ENCODE peak calls at places on chromosomes 7 and 10, in ten cellular contexts. I is fibroblast of mammary gland, U is transverse colon, C is GM20000, N is fibroblast of lung, F is fibroblast of pulmonary artery, T is neural crest cell, H is endothelial cell, X is Panc1, D is cardiac muscle cell. Z is an unnamed sample.

GRCh38 chr7:96426027-96426426 is 104.1 kb upstream of the SLC25A13 start:
- DNase-seq in I (peak; percentile 36), U (no peak), C (no peak), N (peak; percentile 9), F (peak; percentile 6), T (no peak), H (no peak), X (no peak), D (no peak), Z (no peak)

GRCh38 chr10:114024876-114025609 is 18.6 kb upstream of the ADRB1 start:
- DNase-seq in I (peak; percentile 58), U (no peak), C (peak; percentile 67), N (peak; percentile 71), F (peak; percentile 42), T (no peak), H (no peak), X (no peak), D (no peak), Z (peak; percentile 67)

GRCh38 chr10:1004294-1004693 is 16.1 kb downstream of the GTPBP4 start:
- DNase-seq in I (no peak), U (no peak), C (no peak), N (no peak), F (no peak), T (no peak), H (no peak), X (no peak), D (no peak), Z (no peak)

GRCh38 chr7:298739-299138 is 8.8 kb downstream of the FOXL3 start:
- DNase-seq in I (no peak), U (no peak), C (no peak), N (no peak), F (no peak), T (no peak), H (no peak), X (no peak), D (no peak), Z (no peak)

GRCh38 chr10:78300526-78300925 is 266.9 kb downstream of the RPS24 start:
- DNase-seq in I (no peak), U (no peak), C (no peak), N (no peak), F (no peak), T (no peak), H (no peak), X (no peak), D (no peak), Z (no peak)

GRCh38 chr10:484441-484924 is 205.0 kb downstream of the DIP2C start:
- DNase-seq in I (no peak), U (peak; percentile 35), C (no peak), N (peak; percentile 40), F (peak; percentile 27), T (no peak), H (no peak), X (no peak), D (peak; percentile 15), Z (peak; percentile 65)

GRCh38 chr7:7815395-7815794 is 97.0 kb upstream of the RPA3 start:
- DNase-seq in I (no peak), U (no peak), C (no peak), N (no peak), F (no peak), T (no peak), H (no peak), X (no peak), D (no peak), Z (no peak)

GRCh38 chr10:18681971-18682403 is 22.8 kb downstream of the ARL5B start:
- DNase-seq in I (peak; percentile 31), U (no peak), C (no peak), N (no peak), F (peak; percentile 66), T (no peak), H (no peak), X (no peak), D (no peak), Z (no peak)

GRCh38 chr7:70640266-70640833 is 491.6 kb upstream of the GALNT17 start:
- DNase-seq in I (peak; percentile 47), U (no peak), C (no peak), N (peak; percentile 58), F (no peak), T (no peak), H (no peak), X (no peak), D (no peak), Z (no peak)

GRCh38 chr10:68327889-68328786 is 3.7 kb upstream of the HNRNPH3 start:
- DNase-seq in I (peak; percentile 79), U (no peak), C (no peak), N (peak; percentile 72), F (peak; percentile 85), T (no peak), H (no peak), X (peak; percentile 64), D (no peak), Z (peak; percentile 27)

GRCh38 chr7:111763221-111763791 is 201.0 kb upstream of the IMMP2L start:
- DNase-seq in I (peak; percentile 72), U (no peak), C (no peak), N (peak; percentile 82), F (peak; percentile 81), T (no peak), H (peak; percentile 36), X (peak; percentile 18), D (peak; percentile 65), Z (peak; percentile 18)

GRCh38 chr10:111593578-111593977 is 516.7 kb downstream of the ADRA2A start:
- DNase-seq in I (peak; percentile 12), U (no peak), C (no peak), N (no peak), F (no peak), T (no peak), H (no peak), X (no peak), D (no peak), Z (no peak)

GRCh38 chr10:62050627-62050924 is 149.1 kb downstream of the ARID5B start:
- DNase-seq in I (peak; percentile 28), U (no peak), C (no peak), N (no peak), F (no peak), T (no peak), H (no peak), X (no peak), D (no peak), Z (no peak)

GRCh38 chr10:62050941-62051433 is 149.5 kb downstream of the ARID5B start:
- DNase-seq in I (peak; percentile 97), U (peak; percentile 50), C (peak; percentile 54), N (peak; percentile 93), F (peak; percentile 97), T (no peak), H (no peak), X (peak; percentile 92), D (peak; percentile 16), Z (peak; percentile 33)

GRCh38 chr10:62048919-62049636 is 147.6 kb downstream of the ARID5B start:
- DNase-seq in I (peak; percentile 99), U (peak; percentile 79), C (no peak), N (peak; percentile 98), F (peak; percentile 99), T (peak; percentile 57), H (peak; percentile 25), X (peak; percentile 88), D (peak; percentile 76), Z (no peak)

GRCh38 chr10:62048473-62048872 is 147.0 kb downstream of the ARID5B start:
- DNase-seq in I (no peak), U (no peak), C (no peak), N (no peak), F (no peak), T (no peak), H (no peak), X (no peak), D (no peak), Z (no peak)

DNA sequence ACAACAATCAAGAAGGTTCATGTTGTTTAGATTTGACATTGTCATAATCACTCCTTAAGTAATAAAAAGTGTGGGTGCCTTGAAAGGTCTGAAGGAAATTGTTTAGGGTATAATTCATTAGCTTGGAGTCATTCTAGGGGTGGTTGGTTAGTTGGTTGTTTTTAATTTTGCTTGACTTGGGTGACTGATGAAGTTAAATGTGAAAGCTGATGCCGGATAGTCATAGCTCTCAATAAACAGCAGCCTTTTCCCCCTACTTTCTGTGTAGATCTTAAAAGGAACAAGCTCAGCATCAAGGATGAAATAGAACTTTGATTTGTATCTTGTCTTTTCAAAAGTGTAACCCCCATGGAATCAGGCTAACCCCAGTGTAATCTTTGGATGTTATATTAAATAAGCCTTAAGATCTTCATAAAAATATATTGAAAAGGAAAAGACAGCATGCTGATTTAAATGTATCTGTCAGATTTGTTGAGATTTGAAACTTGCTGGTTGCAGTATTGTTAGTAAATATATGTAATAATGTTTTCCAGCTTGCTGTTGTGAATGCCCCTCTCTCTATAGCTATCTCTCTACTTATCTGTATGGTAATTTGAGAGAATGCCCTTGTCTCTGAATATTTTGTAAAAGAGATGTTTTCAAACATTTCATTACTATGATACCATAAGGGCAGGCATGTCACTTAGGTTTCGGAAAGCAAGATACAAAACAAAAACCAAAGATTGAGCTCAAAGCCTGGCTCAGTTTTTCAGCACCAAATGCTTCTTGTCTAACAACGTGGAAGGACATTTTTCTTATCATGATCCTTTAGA is 148.5 kb downstream of the ARID5B start:
- DNase-seq in I (peak; percentile 48), U (no peak), C (no peak), N (no peak), F (peak; percentile 52), T (no peak), H (no peak), X (no peak), D (no peak), Z (no peak)
- TF ChIP-seq CTCF in I (no peak), U (no peak), C (no peak), N (no peak), F (no peak), T (no peak), H (no peak), X (no peak), D (no peak), Z (no peak)

GRCh38 chr10:13536674-13537366 is 8.0 kb upstream of the BEND7 start:
- DNase-seq in I (peak; percentile 38), U (peak; percentile 51), C (peak; percentile 66), N (peak; percentile 34), F (peak; percentile 49), T (peak; percentile 71), H (peak; percentile 81), X (peak; percentile 10), D (peak; percentile 86), Z (peak; percentile 64)
- TF ChIP-seq CTCF in I (peak; percentile 56), U (no peak), C (peak; percentile 8), N (peak; percentile 57), F (peak; percentile 60), T (peak; percentile 69), H (peak; percentile 6), X (peak; percentile 84), D (peak; percentile 64), Z (peak; percentile 34)

DNA sequence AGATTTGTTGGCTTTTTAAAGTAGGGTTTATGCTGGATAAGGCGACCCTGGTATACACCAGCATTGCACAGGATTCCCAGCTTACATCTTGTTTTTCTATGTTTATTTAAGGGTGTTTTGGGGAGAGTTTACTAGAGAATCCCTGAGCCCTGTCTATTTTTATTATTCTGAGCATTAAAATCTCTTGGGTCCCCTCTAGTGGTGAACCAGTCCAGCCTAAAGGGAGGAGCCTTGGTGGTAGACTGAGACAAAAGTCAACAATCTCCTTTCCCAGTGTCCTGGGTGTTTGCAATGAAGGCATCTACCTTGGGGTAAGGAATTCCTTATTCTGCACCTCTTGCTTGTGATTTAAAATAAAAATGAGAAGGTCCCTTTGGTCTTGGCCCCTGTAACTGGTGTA is 38.2 kb downstream of the ANTXRL start:
- DNase-seq in I (no peak), U (no peak), C (no peak), N (no peak), F (no peak), T (no peak), H (no peak), X (no peak), D (no peak), Z (no peak)
- TF ChIP-seq CTCF in I (peak; percentile 20), U (no peak), C (no peak), N (peak; percentile 48), F (peak; percentile 41), T (peak; percentile 37), H (no peak), X (no peak), D (peak; percentile 45), Z (peak; percentile 19)

GRCh38 chr10:71342850-71343773 is 24.1 kb downstream of the SLC29A3 start:
- DNase-seq in I (peak; percentile 11), U (peak; percentile 73), C (no peak), N (peak; percentile 75), F (no peak), T (no peak), H (no peak), X (no peak), D (no peak), Z (no peak)
- TF ChIP-seq CTCF in I (no peak), U (no peak), C (no peak), N (no peak), F (no peak), T (no peak), H (no peak), X (no peak), D (no peak), Z (no peak)